ENCODE peak calls at places on chromosome 1, in eight cellular contexts. U, F, S, T, I, N, O and W are unnamed samples.

GRCh38 chr1:159856576-159856975 is 5.9 kb downstream of the VSIG8 start:
- DNase-seq in U (no peak), F (no peak), S (no peak), T (peak), I (no peak), N (no peak), O (no peak), W (no peak)

GRCh38 chr1:76425843-76426145 is 351.2 kb downstream of the ST6GALNAC3 start:
- DNase-seq in U (no peak), F (no peak), S (no peak), T (peak), I (no peak), N (peak), O (no peak), W (no peak)

GRCh38 chr1:115107501-115108260 is 18.4 kb upstream of the TSPAN2 start:
- DNase-seq in U (no peak), F (no peak), S (no peak), T (no peak), I (no peak), N (peak), O (no peak), W (no peak)

GRCh38 chr1:25869909-25870606 is 5.5 kb downstream of the PAQR7 start:
- DNase-seq in U (no peak), F (no peak), S (no peak), T (no peak), I (peak), N (no peak), O (no peak), W (no peak)

GRCh38 chr1:84406209-84406917 is 8.1 kb downstream of the DNASE2B start:
- DNase-seq in U (no peak), F (no peak), S (no peak), T (peak), I (no peak), N (peak), O (no peak), W (no peak)

GRCh38 chr1:203340112-203340804 is 10.7 kb downstream of the FMOD start:
- DNase-seq in U (peak), F (peak), S (peak), T (peak), I (peak), N (peak), O (peak), W (peak)

GRCh38 chr1:234186037-234186688 is 187.1 kb upstream of the COA6 start:
- DNase-seq in U (no peak), F (no peak), S (no peak), T (peak), I (no peak), N (peak), O (no peak), W (no peak)

GRCh38 chr1:213162338-213162737 is 111.3 kb downstream of the RPS6KC1 start:
- DNase-seq in U (no peak), F (no peak), S (no peak), T (peak), I (no peak), N (peak), O (no peak), W (no peak)

GRCh38 chr1:226702957-226703831 is 35.9 kb downstream of the ITPKB start:
- DNase-seq in U (peak), F (peak), S (peak), T (peak), I (peak), N (peak), O (peak), W (peak)

GRCh38 chr1:57659804-57660203 is 235.9 kb upstream of the DAB1 start:
- DNase-seq in U (no peak), F (no peak), S (no peak), T (no peak), I (no peak), N (no peak), O (no peak), W (no peak)

GRCh38 chr1:55724551-55725325 is 509.6 kb upstream of the USP24 start:
- DNase-seq in U (no peak), F (no peak), S (no peak), T (peak), I (no peak), N (peak), O (no peak), W (no peak)

GRCh38 chr1:231279081-231279480 is 38.1 kb downstream of the GNPAT start:
- DNase-seq in U (no peak), F (no peak), S (no peak), T (peak), I (no peak), N (no peak), O (no peak), W (no peak)

GRCh38 chr1:204153667-204154066 is 1.8 kb upstream of the ETNK2 start:
- DNase-seq in U (no peak), F (no peak), S (no peak), T (no peak), I (no peak), N (no peak), O (no peak), W (no peak)

GRCh38 chr1:15101801-15102200 is 51.7 kb upstream of the TMEM51 start:
- DNase-seq in U (no peak), F (no peak), S (no peak), T (no peak), I (no peak), N (no peak), O (no peak), W (no peak)

GRCh38 chr1:12851779-12852178 is 3.3 kb upstream of the HNRNPCL1 start:
- DNase-seq in U (no peak), F (no peak), S (no peak), T (no peak), I (no peak), N (peak), O (no peak), W (no peak)

GRCh38 chr1:159996653-159997052 is 35.1 kb downstream of the PIGM start:
- DNase-seq in U (no peak), F (no peak), S (no peak), T (peak), I (no peak), N (peak), O (no peak), W (no peak)

GRCh38 chr1:50430010-50430405 is 6.8 kb upstream of the DMRTA2 start:
- DNase-seq in U (no peak), F (no peak), S (no peak), T (no peak), I (no peak), N (no peak), O (no peak), W (no peak)

GRCh38 chr1:10629816-10630571 is 155.2 kb downstream of the PEX14 start:
- DNase-seq in U (no peak), F (no peak), S (no peak), T (no peak), I (peak), N (no peak), O (no peak), W (no peak)

GRCh38 chr1:151159373-151159772 is 2.9 kb downstream of the TNFAIP8L2 start:
- DNase-seq in U (no peak), F (no peak), S (no peak), T (no peak), I (no peak), N (no peak), O (no peak), W (no peak)

GRCh38 chr1:153572569-153573015 is 6.9 kb upstream of the S100A2 start:
- DNase-seq in U (peak), F (peak), S (peak), T (peak), I (peak), N (peak), O (peak), W (peak)

GRCh38 chr1:186595969-186596368 is 84.3 kb downstream of the PTGS2 start:
- DNase-seq in U (no peak), F (no peak), S (no peak), T (no peak), I (no peak), N (no peak), O (no peak), W (peak)

GRCh38 chr1:160064746-160065145 is 5.2 kb downstream of the KCNJ10 start:
- DNase-seq in U (no peak), F (no peak), S (no peak), T (no peak), I (no peak), N (no peak), O (no peak), W (no peak)

GRCh38 chr1:42333662-42334239 is 1.3 kb downstream of the FOXJ3 start:
- DNase-seq in U (no peak), F (no peak), S (no peak), T (peak), I (no peak), N (peak), O (no peak), W (peak)

GRCh38 chr1:213761845-213762407 is 225.8 kb upstream of the PROX1 start:
- DNase-seq in U (no peak), F (no peak), S (no peak), T (no peak), I (peak), N (no peak), O (no peak), W (no peak)

GRCh38 chr1:152182942-152183341 is 23.9 kb upstream of the RPTN start:
- DNase-seq in U (no peak), F (no peak), S (no peak), T (peak), I (no peak), N (peak), O (peak), W (no peak)

GRCh38 chr1:64933296-64934070 is 32.9 kb downstream of the JAK1 start:
- DNase-seq in U (no peak), F (no peak), S (no peak), T (peak), I (no peak), N (peak), O (no peak), W (no peak)

GRCh38 chr1:156488566-156489165 is 11.9 kb downstream of the MEF2D start:
- DNase-seq in U (no peak), F (peak), S (no peak), T (no peak), I (no peak), N (no peak), O (no peak), W (peak)

GRCh38 chr1:24535021-24535424 is 20.9 kb upstream of the NCMAP start:
- DNase-seq in U (peak), F (peak), S (no peak), T (no peak), I (peak), N (no peak), O (no peak), W (peak)

GRCh38 chr1:64469121-64469520 is 808 bp upstream of the CACHD1 start:
- DNase-seq in U (peak), F (no peak), S (peak), T (no peak), I (peak), N (no peak), O (no peak), W (no peak)

GRCh38 chr1:230825061-230825803 is 43.1 kb downstream of the C1orf198 start:
- DNase-seq in U (peak), F (no peak), S (peak), T (peak), I (no peak), N (peak), O (peak), W (no peak)

GRCh38 chr1:15758537-15758936 is at the start of gene FBLIM1:
- DNase-seq in U (no peak), F (no peak), S (no peak), T (no peak), I (peak), N (no peak), O (no peak), W (no peak)

GRCh38 chr1:182407724-182408123 is 7.3 kb upstream of the TEDDM1 start:
- DNase-seq in U (no peak), F (no peak), S (no peak), T (no peak), I (no peak), N (no peak), O (no peak), W (no peak)

GRCh38 chr1:207848234-207848633 is 62.7 kb downstream of the CD34 start:
- DNase-seq in U (peak), F (peak), S (no peak), T (peak), I (no peak), N (peak), O (no peak), W (no peak)

GRCh38 chr1:114137497-114137896 is 16.2 kb downstream of the SYT6 start:
- DNase-seq in U (no peak), F (no peak), S (no peak), T (no peak), I (no peak), N (no peak), O (no peak), W (no peak)

GRCh38 chr1:24043345-24044032 is 63.4 kb upstream of the SRSF10 start:
- DNase-seq in U (no peak), F (no peak), S (no peak), T (no peak), I (no peak), N (no peak), O (no peak), W (no peak)

GRCh38 chr1:8022395-8023286 is 3.5 kb downstream of the ERRFI1 start:
- DNase-seq in U (no peak), F (no peak), S (no peak), T (peak), I (no peak), N (no peak), O (no peak), W (no peak)

GRCh38 chr1:85325920-85326319 is 49.5 kb upstream of the BCL10 start:
- DNase-seq in U (no peak), F (no peak), S (no peak), T (no peak), I (no peak), N (no peak), O (no peak), W (no peak)

GRCh38 chr1:87804128-87804527 is 475.4 kb downstream of the LMO4 start:
- DNase-seq in U (no peak), F (no peak), S (no peak), T (no peak), I (no peak), N (no peak), O (no peak), W (no peak)

GRCh38 chr1:46342084-46342656 is 1.6 kb downstream of the NSUN4 start:
- DNase-seq in U (no peak), F (peak), S (no peak), T (peak), I (peak), N (peak), O (no peak), W (peak)

GRCh38 chr1:224720216-224720615 is 104.1 kb downstream of the CNIH3 start:
- DNase-seq in U (no peak), F (no peak), S (peak), T (no peak), I (no peak), N (no peak), O (no peak), W (no peak)
- TF ChIP-seq CTCF in U (no peak), F (no peak), S (no peak), T (no peak), I (no peak), N (no peak), O (no peak), W (no peak)

DNA sequence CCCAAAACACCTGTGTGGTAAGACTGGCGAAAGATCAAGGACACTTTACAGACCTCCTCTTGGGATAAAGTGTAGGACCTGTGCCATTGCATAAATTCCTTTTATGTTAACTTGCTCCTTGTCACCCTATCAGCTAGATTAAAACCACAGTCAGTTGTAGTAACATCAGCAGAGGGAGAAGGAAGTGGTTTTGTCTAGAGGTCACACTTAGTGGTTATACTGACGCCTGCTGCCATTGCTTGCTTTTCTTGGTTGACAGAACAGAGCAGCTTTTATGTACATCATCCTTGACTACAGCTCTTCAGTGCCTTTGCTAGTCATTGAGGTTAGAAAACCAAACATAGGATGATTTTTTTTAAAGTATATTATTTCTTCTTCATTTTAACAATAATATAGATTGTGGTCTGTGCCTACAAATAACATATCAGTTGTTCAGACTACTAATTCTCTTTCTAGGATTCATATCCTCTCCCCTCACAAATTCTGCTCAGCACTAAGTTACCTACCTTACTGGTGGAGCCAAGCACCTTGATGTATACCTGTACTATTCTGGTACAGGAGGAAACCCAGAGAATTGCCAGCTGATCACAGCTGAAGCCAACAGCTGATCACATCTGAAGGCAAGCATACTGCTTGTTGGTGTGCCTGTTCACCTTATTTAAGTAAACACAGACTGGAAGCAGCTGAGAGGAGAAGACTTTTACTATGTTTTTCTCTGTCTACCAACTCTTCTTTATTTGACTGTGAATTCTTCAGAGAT is 101.6 kb downstream of the PBX1 start:
- DNase-seq in U (no peak), F (no peak), S (peak), T (peak), I (no peak), N (peak), O (no peak), W (no peak)
- TF ChIP-seq CTCF in U (no peak), F (no peak), S (no peak), T (no peak), I (no peak), N (no peak), O (no peak), W (no peak)

DNA sequence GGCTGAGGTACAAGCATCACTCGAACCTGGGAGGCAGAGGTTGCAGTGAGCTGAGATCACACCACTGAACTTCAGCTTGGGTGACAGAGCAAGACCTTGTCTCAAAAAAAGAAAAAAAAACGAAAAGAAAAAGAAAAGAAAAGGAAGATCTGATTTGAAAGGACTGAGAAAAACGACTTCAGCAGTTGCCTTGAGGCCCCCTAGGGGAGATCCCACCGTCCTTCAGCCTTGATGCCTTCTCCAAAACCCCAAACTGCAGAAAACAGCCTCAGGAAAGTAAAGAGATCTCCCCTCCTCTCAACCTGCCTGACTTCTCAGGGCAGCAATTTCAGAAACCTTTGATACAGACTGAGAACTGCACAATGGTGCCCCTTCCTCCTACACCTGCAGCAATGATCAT is 50.9 kb upstream of the BCAR3 start:
- DNase-seq in U (no peak), F (no peak), S (no peak), T (no peak), I (no peak), N (no peak), O (no peak), W (no peak)
- TF ChIP-seq CTCF in U (no peak), F (no peak), S (no peak), T (peak), I (no peak), N (peak), O (peak), W (no peak)

GRCh38 chr1:154611150-154611865 is 3.3 kb upstream of the ADAR start:
- DNase-seq in U (no peak), F (no peak), S (no peak), T (no peak), I (no peak), N (no peak), O (no peak), W (no peak)

GRCh38 chr1:154616659-154617345 is 8.8 kb upstream of the ADAR start:
- DNase-seq in U (no peak), F (no peak), S (no peak), T (no peak), I (no peak), N (no peak), O (no peak), W (no peak)

GRCh38 chr1:154615411-154615810 is 7.4 kb upstream of the ADAR start:
- DNase-seq in U (no peak), F (no peak), S (no peak), T (no peak), I (no peak), N (no peak), O (no peak), W (no peak)

GRCh38 chr1:154614247-154614646 is 6.3 kb upstream of the ADAR start:
- DNase-seq in U (no peak), F (no peak), S (no peak), T (no peak), I (peak), N (no peak), O (no peak), W (no peak)

GRCh38 chr1:154614887-154615286 is 6.9 kb upstream of the ADAR start:
- DNase-seq in U (no peak), F (no peak), S (no peak), T (no peak), I (peak), N (no peak), O (no peak), W (no peak)
- TF ChIP-seq CTCF in U (no peak), F (no peak), S (no peak), T (peak), I (no peak), N (peak), O (peak), W (no peak)

GRCh38 chr1:248152056-248152827 is 7.3 kb downstream of the OR2M5 start:
- DNase-seq in U (no peak), F (no peak), S (peak), T (no peak), I (no peak), N (no peak), O (no peak), W (no peak)

GRCh38 chr1:248158758-248159157 is 13.8 kb downstream of the OR2M5 start:
- DNase-seq in U (no peak), F (no peak), S (no peak), T (no peak), I (no peak), N (no peak), O (no peak), W (no peak)

GRCh38 chr1:248155927-248156326 is 11.0 kb downstream of the OR2M5 start:
- DNase-seq in U (no peak), F (no peak), S (no peak), T (no peak), I (no peak), N (no peak), O (no peak), W (no peak)
- TF ChIP-seq CTCF in U (no peak), F (no peak), S (no peak), T (no peak), I (no peak), N (no peak), O (no peak), W (no peak)

DNA sequence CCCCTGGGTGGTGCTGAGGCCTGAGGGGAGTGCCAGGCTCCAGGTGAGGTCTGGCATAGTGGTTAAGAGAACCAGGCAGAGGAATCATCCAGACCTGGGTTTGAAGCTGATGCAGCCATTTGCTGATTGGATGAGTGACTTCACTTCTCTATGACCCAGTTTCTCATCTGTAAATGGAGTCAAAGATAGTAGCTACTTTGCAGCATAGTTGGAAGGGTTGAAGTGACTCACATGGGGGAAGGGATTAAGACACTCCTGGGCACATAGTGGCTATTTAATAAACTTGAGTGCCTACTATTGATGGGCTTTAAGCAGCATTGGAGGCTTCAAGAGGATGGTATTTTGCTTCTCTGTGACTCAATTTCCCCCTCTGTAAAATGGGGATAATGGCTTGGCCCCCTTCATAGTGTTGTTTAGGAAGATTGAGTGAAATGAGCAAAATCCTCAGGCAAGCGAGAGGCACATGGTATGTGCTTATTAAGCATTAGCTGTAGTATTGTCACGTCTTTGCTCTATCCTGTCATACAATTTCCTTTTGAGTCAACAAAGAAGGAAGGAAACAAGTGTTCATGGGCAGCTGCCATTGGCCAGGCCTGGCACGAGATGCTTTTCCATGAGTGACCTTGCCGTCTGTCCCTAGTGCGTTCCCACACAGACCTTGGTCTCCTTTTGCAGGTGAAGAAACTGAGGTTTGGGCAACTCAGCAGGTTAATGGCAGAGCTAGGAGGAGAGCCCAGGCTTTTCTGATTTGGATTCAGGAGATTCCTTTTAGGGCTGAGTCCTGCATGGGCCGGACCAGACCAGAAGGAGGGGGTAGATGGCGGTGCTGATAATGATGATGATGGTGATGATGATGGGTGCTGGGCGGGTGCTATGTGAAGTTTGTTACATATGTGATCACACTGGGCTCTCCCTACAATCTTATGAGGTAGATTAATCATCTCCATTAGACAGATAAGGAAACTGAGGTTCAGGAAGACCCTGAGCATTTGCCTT is 131.1 kb upstream of the WNT4 start:
- DNase-seq in U (no peak), F (no peak), S (no peak), T (no peak), I (no peak), N (no peak), O (no peak), W (no peak)
- TF ChIP-seq CTCF in U (no peak), F (no peak), S (no peak), T (no peak), I (no peak), N (no peak), O (no peak), W (no peak)